ENCODE peak calls at places on chromosomes 4 and X, in five cellular contexts. N is heart right ventricle, Y is foreskin fibroblast, L is brain microvascular endothelial cell, Z is lower leg skin. R is an unnamed sample.

GRCh38 chr4:108683479-108683878 is 33.1 kb downstream of the OSTC start:
- DNase-seq in Y (peak), N (no peak), L (peak), Z (no peak), R (no peak)

GRCh38 chrX:99705696-99706095 is 704.4 kb downstream of the PCDH19 start:
- DNase-seq in Y (no peak), Z (no peak), L (no peak), N (no peak), R (no peak)

GRCh38 chr4:24643774-24644520 is 59.6 kb upstream of the DHX15 start:
- DNase-seq in Y (no peak), L (no peak), Z (no peak), N (no peak), R (no peak)

GRCh38 chrX:154420402-154420756 is 8.1 kb upstream of the ATP6AP1 start:
- DNase-seq in Z (no peak), Y (no peak), N (no peak), L (no peak), R (no peak)

GRCh38 chr4:106806158-106806797 is 229.8 kb downstream of the DKK2 start:
- DNase-seq in Y (no peak), L (no peak), N (no peak), Z (no peak), R (no peak)

GRCh38 chr4:6372649-6373525 is 99.5 kb downstream of the PPP2R2C start:
- DNase-seq in Y (peak), N (no peak), Z (no peak), L (peak), R (no peak)

GRCh38 chrX:36867143-36867542 is 141.0 kb upstream of the FAM47C start:
- DNase-seq in N (no peak), L (peak), Y (no peak), Z (no peak), R (no peak)

GRCh38 chr4:184803884-184804283 is 21.9 kb downstream of the ACSL1 start:
- DNase-seq in Y (no peak), N (no peak), Z (no peak), L (no peak), R (no peak)

GRCh38 chrX:134526399-134526798 is 66.4 kb downstream of the HPRT1 start:
- DNase-seq in N (no peak), Y (no peak), Z (no peak), L (no peak), R (no peak)

GRCh38 chr4:139704915-139705485 is 39.4 kb downstream of the MGST2 start:
- DNase-seq in L (peak), Z (peak), N (no peak), Y (no peak), R (no peak)
- TF ChIP-seq CTCF in L (peak), Z (no peak), N (no peak), Y (no peak), R (no peak)

GRCh38 chr4:38723726-38724506 is 58.9 kb downstream of the TLR10 start:
- DNase-seq in Z (no peak), Y (no peak), L (no peak), N (no peak), R (no peak)

GRCh38 chr4:38730493-38730829 is 52.3 kb downstream of the TLR10 start:
- DNase-seq in Y (no peak), L (no peak), N (no peak), Z (no peak), R (no peak)

GRCh38 chr4:38724507-38724808 is 58.3 kb downstream of the TLR10 start:
- DNase-seq in Z (no peak), Y (no peak), N (no peak), L (no peak), R (no peak)

GRCh38 chr4:38730830-38731646 is 51.8 kb downstream of the TLR10 start:
- DNase-seq in Z (peak), L (peak), N (peak), Y (peak), R (peak)

GRCh38 chr4:38728651-38729141 is 54.1 kb downstream of the TLR10 start:
- DNase-seq in Z (no peak), N (no peak), Y (no peak), L (no peak), R (no peak)
- TF ChIP-seq CTCF in Z (no peak), N (no peak), Y (no peak), L (peak), R (no peak)

GRCh38 chr4:786861-787300 is 39.0 kb downstream of the CPLX1 start:
- DNase-seq in N (peak), Y (no peak), L (no peak), Z (peak), R (no peak)
- TF ChIP-seq CTCF in N (peak), Y (no peak), L (peak), Z (no peak), R (peak)

GRCh38 chr4:155960522-155960921 is 6.9 kb upstream of the CTSO start:
- DNase-seq in Y (no peak), L (no peak), Z (no peak), N (no peak), R (no peak)
- TF ChIP-seq CTCF in Y (no peak), L (no peak), Z (no peak), N (no peak), R (no peak)

DNA sequence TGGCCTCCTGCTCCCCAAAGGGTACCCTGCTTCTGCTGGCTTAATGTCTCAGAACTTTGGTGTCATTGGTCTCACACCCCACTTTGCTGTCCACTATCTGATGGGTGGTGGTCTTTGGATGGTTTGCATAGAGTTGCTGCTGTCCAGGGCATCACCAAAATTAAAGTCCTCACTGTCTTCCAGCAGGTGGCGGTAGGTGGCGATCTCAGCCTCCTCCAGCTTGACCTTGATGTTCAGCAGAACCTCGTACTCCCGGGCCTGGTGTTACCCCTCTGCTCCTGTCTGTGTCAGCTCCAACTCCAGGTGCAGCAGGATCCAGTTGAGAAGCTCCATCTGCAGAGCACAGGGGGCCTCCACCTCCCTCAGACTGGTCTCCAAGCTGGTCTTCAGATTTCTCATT is 1169.5 kb upstream of the PABPC4L start:
- DNase-seq in Y (no peak), N (no peak), L (no peak), Z (no peak), R (no peak)
- TF ChIP-seq CTCF in Y (no peak), N (no peak), L (peak), Z (no peak), R (no peak)

GRCh38 chr4:99722006-99722405 is 64.4 kb upstream of the C4orf54 start:
- DNase-seq in L (no peak), Z (no peak), Y (no peak), N (no peak), R (no peak)

GRCh38 chr4:99722662-99723061 is 65.0 kb upstream of the C4orf54 start:
- DNase-seq in N (no peak), Z (no peak), L (no peak), Y (no peak), R (no peak)

GRCh38 chr4:99720206-99720605 is 62.6 kb upstream of the C4orf54 start:
- DNase-seq in Z (no peak), Y (no peak), L (no peak), N (no peak), R (no peak)

GRCh38 chr4:99729186-99729585 is 71.6 kb upstream of the C4orf54 start:
- DNase-seq in L (no peak), N (no peak), Z (no peak), Y (no peak), R (no peak)

GRCh38 chr4:99723555-99724450 is 66.2 kb upstream of the C4orf54 start:
- DNase-seq in Z (no peak), N (peak), L (peak), Y (peak), R (no peak)
- TF ChIP-seq CTCF in Z (no peak), N (peak), L (no peak), Y (no peak), R (no peak)

GRCh38 chrX:21715825-21716224 is 42.1 kb downstream of the SMPX start:
- DNase-seq in Y (no peak), N (no peak), Z (no peak), L (no peak), R (no peak)
- TF ChIP-seq CTCF in Y (no peak), N (no peak), Z (no peak), L (no peak), R (no peak)

R was measured in CD14-positive monocyte.